ENCODE peak calls at places on chromosome 5, in five cellular contexts. C is right lobe of liver, S is neural crest cell, R is fibroblast of pulmonary artery, M is AG09309. U is an unnamed sample.
A peak's percentile ranks its signal among the peaks of the same experiment; 100 is the strongest.

GRCh38 chr5:14202462-14202861 is 59.3 kb downstream of the TRIO start:
- DNase-seq in M (no peak), R (peak; percentile 72), C (no peak), S (no peak), U (no peak)

GRCh38 chr5:110510146-110510545 is 216.3 kb downstream of the TMEM232 start:
- DNase-seq in C (no peak), M (no peak), R (no peak), S (no peak), U (peak; percentile 9)

GRCh38 chr5:84779206-84779605 is 394.5 kb upstream of the EDIL3 start:
- DNase-seq in S (no peak), C (no peak), M (no peak), R (no peak), U (peak; percentile 9)

GRCh38 chr5:170293273-170293672 is 4.3 kb downstream of the LCP2 start:
- DNase-seq in M (no peak), S (no peak), C (peak; percentile 58), R (no peak), U (no peak)

GRCh38 chr5:130099001-130099400 is 194.7 kb downstream of the CHSY3 start:
- DNase-seq in C (no peak), R (no peak), M (no peak), S (no peak), U (no peak)

GRCh38 chr5:98102926-98103325 is 670.5 kb upstream of the RGMB start:
- DNase-seq in R (no peak), S (no peak), C (no peak), M (no peak), U (no peak)

GRCh38 chr5:78647411-78647818 is 1.2 kb downstream of the LHFPL2 start:
- DNase-seq in R (peak; percentile 62), S (no peak), C (peak; percentile 32), M (no peak), U (no peak)

GRCh38 chr5:121949885-121950284 is 11.9 kb upstream of the SRFBP1 start:
- DNase-seq in M (peak; percentile 24), R (peak; percentile 75), S (peak; percentile 39), C (no peak), U (no peak)

GRCh38 chr5:10678236-10678635 is 82.8 kb downstream of the DAP start:
- DNase-seq in M (no peak), S (no peak), R (no peak), C (no peak), U (peak; percentile 63)

GRCh38 chr5:57316798-57317327 is 143.0 kb downstream of the GPBP1 start:
- DNase-seq in R (peak; percentile 99), M (peak; percentile 75), S (no peak), C (no peak), U (peak; percentile 71)

GRCh38 chr5:62684310-62684709 is 105.7 kb downstream of the LRRC70 start:
- DNase-seq in S (no peak), R (no peak), M (no peak), C (no peak), U (no peak)

GRCh38 chr5:43616535-43616934 is 13.6 kb downstream of the NNT start:
- DNase-seq in R (peak; percentile 72), M (no peak), S (no peak), C (no peak), U (no peak)

GRCh38 chr5:81245871-81246235 is 12.7 kb downstream of the CKMT2 start:
- DNase-seq in C (no peak), S (no peak), R (no peak), M (no peak), U (no peak)

GRCh38 chr5:1325870-1326546 is 18.9 kb downstream of the CLPTM1L start:
- DNase-seq in S (no peak), M (no peak), R (no peak), C (no peak), U (no peak)

GRCh38 chr5:120062515-120062917 is 401.6 kb upstream of the PRR16 start:
- DNase-seq in C (no peak), M (peak; percentile 45), S (no peak), R (peak; percentile 31), U (peak; percentile 23)

GRCh38 chr5:120465281-120465961 is 1.3 kb downstream of the PRR16 start:
- DNase-seq in C (peak; percentile 20), M (peak; percentile 29), R (no peak), S (peak; percentile 18), U (no peak)

GRCh38 chr5:135208555-135209494 is 174.8 kb upstream of the PITX1 start:
- DNase-seq in C (no peak), M (peak; percentile 87), S (no peak), R (peak; percentile 93), U (peak; percentile 91)

GRCh38 chr5:124990723-124991122 is 244.3 kb upstream of the ZNF608 start:
- DNase-seq in C (no peak), R (no peak), M (no peak), S (no peak), U (no peak)

GRCh38 chr5:106241409-106241808 is 1429.3 kb downstream of the EFNA5 start:
- DNase-seq in C (no peak), R (peak; percentile 9), M (no peak), S (no peak), U (no peak)

GRCh38 chr5:135100431-135100830 is 66.4 kb upstream of the PITX1 start:
- DNase-seq in R (no peak), S (no peak), M (no peak), C (no peak), U (no peak)

GRCh38 chr5:157494178-157494830 is 34.3 kb downstream of the NIPAL4 start:
- DNase-seq in M (no peak), R (no peak), S (no peak), C (no peak), U (no peak)

GRCh38 chr5:154485092-154485491 is 7.1 kb upstream of the HAND1 start:
- DNase-seq in R (no peak), C (no peak), M (no peak), S (no peak), U (no peak)

GRCh38 chr5:10635861-10636350 is 72.0 kb downstream of the ANKRD33B start:
- DNase-seq in M (no peak), S (no peak), C (no peak), R (no peak), U (no peak)

GRCh38 chr5:61933787-61934626 is 372.0 kb upstream of the KIF2A start:
- DNase-seq in S (peak; percentile 62), M (no peak), R (peak; percentile 61), C (peak; percentile 37), U (no peak)

GRCh38 chr5:111069839-111070238 is 1.7 kb upstream of the TSLP start:
- DNase-seq in R (peak; percentile 78), M (peak; percentile 21), S (no peak), C (no peak), U (no peak)

GRCh38 chr5:32794086-32794485 is 83.0 kb downstream of the NPR3 start:
- DNase-seq in R (peak; percentile 22), M (no peak), S (no peak), C (no peak), U (no peak)

GRCh38 chr5:145110826-145111225 is 724.3 kb downstream of the PRELID2 start:
- DNase-seq in M (no peak), S (no peak), R (peak; percentile 4), C (no peak), U (peak; percentile 1)

GRCh38 chr5:147065071-147065470 is 169.8 kb upstream of the STK32A start:
- DNase-seq in R (no peak), C (no peak), S (no peak), M (no peak), U (no peak)

GRCh38 chr5:81739283-81739682 is 11.6 kb downstream of the SSBP2 start:
- DNase-seq in S (no peak), C (no peak), M (no peak), R (no peak), U (no peak)

GRCh38 chr5:77208507-77209163 is 1.8 kb upstream of the PDE8B start:
- DNase-seq in M (no peak), C (no peak), S (no peak), R (no peak), U (no peak)

GRCh38 chr5:149731617-149732400 is 1.7 kb downstream of the PPARGC1B start:
- DNase-seq in M (no peak), C (peak; percentile 88), S (peak; percentile 40), R (peak; percentile 81), U (peak; percentile 2)

GRCh38 chr5:159332800-159333563 is 2.7 kb upstream of the IL12B start:
- DNase-seq in S (no peak), C (no peak), R (no peak), M (no peak), U (no peak)

GRCh38 chr5:79464695-79465332 is 49.1 kb downstream of the HOMER1 start:
- DNase-seq in R (peak; percentile 61), S (no peak), C (no peak), M (no peak), U (no peak)

GRCh38 chr5:38925154-38925925 is 79.5 kb downstream of the OSMR start:
- DNase-seq in S (no peak), R (peak; percentile 69), C (no peak), M (no peak), U (peak; percentile 60)

GRCh38 chr5:149826574-149826973 is 96.5 kb downstream of the PPARGC1B start:
- DNase-seq in C (no peak), S (no peak), M (no peak), R (no peak), U (no peak)

GRCh38 chr5:73985145-73985544 is 359.1 kb downstream of the ARHGEF28 start:
- DNase-seq in S (no peak), M (no peak), C (no peak), R (peak; percentile 75), U (no peak)
- TF ChIP-seq CTCF in S (peak; percentile 59), M (peak; percentile 38), C (peak; percentile 29), R (peak; percentile 69), U (peak; percentile 35)

GRCh38 chr5:132277971-132278964 is 15.9 kb upstream of the SLC22A4 start:
- DNase-seq in C (no peak), M (no peak), S (no peak), R (no peak), U (no peak)
- TF ChIP-seq CTCF in C (no peak), M (no peak), S (no peak), R (no peak), U (no peak)

DNA sequence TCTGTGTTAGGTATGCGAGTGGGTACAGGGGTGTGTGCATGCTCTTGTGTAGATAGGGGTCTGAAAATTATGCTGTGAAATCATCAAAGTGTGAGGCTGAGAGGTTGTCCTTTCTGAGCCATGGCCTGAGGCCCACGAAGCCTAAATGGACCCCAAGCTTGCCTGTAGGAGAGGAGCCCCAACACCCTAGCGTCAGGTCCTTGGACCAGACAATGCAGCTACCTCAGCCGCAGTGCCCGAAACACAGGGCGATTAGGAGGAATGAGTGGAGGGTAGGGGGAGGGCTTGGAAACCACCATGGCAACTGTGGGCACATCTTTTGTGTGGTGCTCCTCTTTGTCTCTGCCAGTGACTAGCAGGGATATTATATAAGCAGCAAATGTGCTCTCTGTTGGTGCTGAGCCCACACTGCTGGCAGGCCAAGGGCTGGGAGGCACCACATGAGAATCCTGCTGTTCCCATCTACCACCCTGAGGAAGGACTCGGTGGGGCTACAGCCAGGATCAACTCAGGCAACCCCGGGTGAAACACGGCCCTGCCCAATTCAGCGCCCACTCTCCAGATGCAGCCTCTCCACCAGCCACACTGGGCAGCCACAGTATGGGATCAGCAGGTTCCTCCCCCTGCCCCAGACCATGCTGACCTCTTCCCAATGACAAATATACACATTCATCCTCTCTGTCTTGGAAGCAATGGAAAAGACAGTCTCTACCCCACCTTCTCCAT is 84.6 kb upstream of the FSTL4 start:
- DNase-seq in M (no peak), C (no peak), R (no peak), S (no peak), U (no peak)
- TF ChIP-seq CTCF in M (no peak), C (no peak), R (no peak), S (no peak), U (no peak)

GRCh38 chr5:86974910-86975309 is 292.8 kb upstream of the RASA1 start:
- DNase-seq in S (no peak), R (peak; percentile 18), C (no peak), M (no peak), U (no peak)

GRCh38 chr5:86968311-86968753 is 299.4 kb upstream of the RASA1 start:
- DNase-seq in C (no peak), M (peak; percentile 24), S (no peak), R (peak; percentile 85), U (peak; percentile 9)

GRCh38 chr5:86971034-86971511 is 296.6 kb upstream of the RASA1 start:
- DNase-seq in S (no peak), C (no peak), R (peak; percentile 42), M (no peak), U (no peak)
- TF ChIP-seq CTCF in S (no peak), C (peak; percentile 17), R (peak; percentile 38), M (peak; percentile 31), U (no peak)

U was measured in AG04449.